ENCODE peak calls at places on chromosome 9, in eight cellular contexts. One of them, this sample, is unnamed.

GRCh38 chr9:21559402-21560280 is 77.5 kb upstream of the IFNE start:
- DNase-seq in cerebellum: peak; percentile 51
- DNase-seq in MV-4-11: no peak
- DNase-seq in stimulated activated CD4-positive, alpha-beta T cell treated with anti-CD3 and anti-CD28 coated beads, Interleukin-12 subunit alpha, Interleukin-12 subunit beta, amount 100 ng/mL, for 24 hours: peak; percentile 23
- DNase-seq in heart right ventricle: no peak
- DNase-seq in lower leg skin: peak; percentile 83
- DNase-seq in Peyer's patch: peak; percentile 91
- DNase-seq in foreskin keratinocyte: peak; percentile 66
- DNase-seq in this sample: peak; percentile 29

GRCh38 chr9:120369608-120370220 is 210.3 kb downstream of the CDK5RAP2 start:
- DNase-seq in cerebellum: no peak
- DNase-seq in MV-4-11: no peak
- DNase-seq in stimulated activated CD4-positive, alpha-beta T cell treated with anti-CD3 and anti-CD28 coated beads, Interleukin-12 subunit alpha, Interleukin-12 subunit beta, amount 100 ng/mL, for 24 hours: no peak
- DNase-seq in heart right ventricle: no peak
- DNase-seq in lower leg skin: no peak
- DNase-seq in Peyer's patch: no peak
- DNase-seq in foreskin keratinocyte: no peak
- DNase-seq in this sample: no peak

GRCh38 chr9:83146325-83146724 is 83.4 kb upstream of the RASEF start:
- DNase-seq in cerebellum: no peak
- DNase-seq in MV-4-11: no peak
- DNase-seq in stimulated activated CD4-positive, alpha-beta T cell treated with anti-CD3 and anti-CD28 coated beads, Interleukin-12 subunit alpha, Interleukin-12 subunit beta, amount 100 ng/mL, for 24 hours: no peak
- DNase-seq in heart right ventricle: no peak
- DNase-seq in lower leg skin: no peak
- DNase-seq in Peyer's patch: no peak
- DNase-seq in foreskin keratinocyte: no peak
- DNase-seq in this sample: no peak

GRCh38 chr9:107161338-107161737 is 121.7 kb upstream of the RAD23B start:
- DNase-seq in cerebellum: no peak
- DNase-seq in MV-4-11: no peak
- DNase-seq in stimulated activated CD4-positive, alpha-beta T cell treated with anti-CD3 and anti-CD28 coated beads, Interleukin-12 subunit alpha, Interleukin-12 subunit beta, amount 100 ng/mL, for 24 hours: no peak
- DNase-seq in heart right ventricle: no peak
- DNase-seq in lower leg skin: no peak
- DNase-seq in Peyer's patch: no peak
- DNase-seq in foreskin keratinocyte: no peak
- DNase-seq in this sample: no peak

GRCh38 chr9:90180374-90180773 is 462.2 kb downstream of the DIRAS2 start:
- DNase-seq in cerebellum: no peak
- DNase-seq in MV-4-11: peak; percentile 87
- DNase-seq in stimulated activated CD4-positive, alpha-beta T cell treated with anti-CD3 and anti-CD28 coated beads, Interleukin-12 subunit alpha, Interleukin-12 subunit beta, amount 100 ng/mL, for 24 hours: no peak
- DNase-seq in heart right ventricle: no peak
- DNase-seq in lower leg skin: no peak
- DNase-seq in Peyer's patch: no peak
- DNase-seq in foreskin keratinocyte: no peak
- DNase-seq in this sample: no peak

GRCh38 chr9:136700959-136701664 is 11.3 kb upstream of the DIPK1B start:
- DNase-seq in cerebellum: no peak
- DNase-seq in MV-4-11: peak; percentile 60
- DNase-seq in stimulated activated CD4-positive, alpha-beta T cell treated with anti-CD3 and anti-CD28 coated beads, Interleukin-12 subunit alpha, Interleukin-12 subunit beta, amount 100 ng/mL, for 24 hours: peak; percentile 62
- DNase-seq in heart right ventricle: no peak
- DNase-seq in lower leg skin: no peak
- DNase-seq in Peyer's patch: no peak
- DNase-seq in foreskin keratinocyte: no peak
- DNase-seq in this sample: no peak

GRCh38 chr9:109730228-109730627 is 49.8 kb upstream of the PALM2AKAP2 start:
- DNase-seq in cerebellum: no peak
- DNase-seq in MV-4-11: no peak
- DNase-seq in stimulated activated CD4-positive, alpha-beta T cell treated with anti-CD3 and anti-CD28 coated beads, Interleukin-12 subunit alpha, Interleukin-12 subunit beta, amount 100 ng/mL, for 24 hours: no peak
- DNase-seq in heart right ventricle: no peak
- DNase-seq in lower leg skin: no peak
- DNase-seq in Peyer's patch: no peak
- DNase-seq in foreskin keratinocyte: peak; percentile 71
- DNase-seq in this sample: no peak

GRCh38 chr9:129225815-129226214 is 47.8 kb upstream of the IER5L start:
- DNase-seq in cerebellum: no peak
- DNase-seq in MV-4-11: peak; percentile 35
- DNase-seq in stimulated activated CD4-positive, alpha-beta T cell treated with anti-CD3 and anti-CD28 coated beads, Interleukin-12 subunit alpha, Interleukin-12 subunit beta, amount 100 ng/mL, for 24 hours: peak; percentile 21
- DNase-seq in heart right ventricle: peak; percentile 90
- DNase-seq in lower leg skin: no peak
- DNase-seq in Peyer's patch: peak; percentile 56
- DNase-seq in foreskin keratinocyte: peak; percentile 66
- DNase-seq in this sample: no peak

GRCh38 chr9:85729882-85730281 is 11.9 kb downstream of the AGTPBP1 start:
- DNase-seq in cerebellum: no peak
- DNase-seq in MV-4-11: peak; percentile 98
- DNase-seq in stimulated activated CD4-positive, alpha-beta T cell treated with anti-CD3 and anti-CD28 coated beads, Interleukin-12 subunit alpha, Interleukin-12 subunit beta, amount 100 ng/mL, for 24 hours: no peak
- DNase-seq in heart right ventricle: no peak
- DNase-seq in lower leg skin: no peak
- DNase-seq in Peyer's patch: no peak
- DNase-seq in foreskin keratinocyte: no peak
- DNase-seq in this sample: no peak

GRCh38 chr9:80948107-80948506 is 741.2 kb downstream of the TLE1 start:
- DNase-seq in cerebellum: no peak
- DNase-seq in MV-4-11: no peak
- DNase-seq in stimulated activated CD4-positive, alpha-beta T cell treated with anti-CD3 and anti-CD28 coated beads, Interleukin-12 subunit alpha, Interleukin-12 subunit beta, amount 100 ng/mL, for 24 hours: no peak
- DNase-seq in heart right ventricle: no peak
- DNase-seq in lower leg skin: no peak
- DNase-seq in Peyer's patch: no peak
- DNase-seq in foreskin keratinocyte: no peak
- DNase-seq in this sample: no peak

GRCh38 chr9:131657890-131658752 is 81.8 kb downstream of the RAPGEF1 start:
- DNase-seq in cerebellum: no peak
- DNase-seq in MV-4-11: peak; percentile 78
- DNase-seq in stimulated activated CD4-positive, alpha-beta T cell treated with anti-CD3 and anti-CD28 coated beads, Interleukin-12 subunit alpha, Interleukin-12 subunit beta, amount 100 ng/mL, for 24 hours: no peak
- DNase-seq in heart right ventricle: no peak
- DNase-seq in lower leg skin: peak; percentile 43
- DNase-seq in Peyer's patch: no peak
- DNase-seq in foreskin keratinocyte: peak; percentile 86
- DNase-seq in this sample: no peak

GRCh38 chr9:121780641-121781040 is 129.2 kb downstream of the DAB2IP start:
- DNase-seq in cerebellum: no peak
- DNase-seq in MV-4-11: no peak
- DNase-seq in stimulated activated CD4-positive, alpha-beta T cell treated with anti-CD3 and anti-CD28 coated beads, Interleukin-12 subunit alpha, Interleukin-12 subunit beta, amount 100 ng/mL, for 24 hours: no peak
- DNase-seq in heart right ventricle: peak; percentile 2
- DNase-seq in lower leg skin: peak; percentile 71
- DNase-seq in Peyer's patch: no peak
- DNase-seq in foreskin keratinocyte: no peak
- DNase-seq in this sample: peak; percentile 13

GRCh38 chr9:32011049-32011448 is 373.4 kb upstream of the ACO1 start:
- DNase-seq in cerebellum: no peak
- DNase-seq in MV-4-11: no peak
- DNase-seq in stimulated activated CD4-positive, alpha-beta T cell treated with anti-CD3 and anti-CD28 coated beads, Interleukin-12 subunit alpha, Interleukin-12 subunit beta, amount 100 ng/mL, for 24 hours: no peak
- DNase-seq in heart right ventricle: no peak
- DNase-seq in lower leg skin: no peak
- DNase-seq in Peyer's patch: no peak
- DNase-seq in foreskin keratinocyte: no peak
- DNase-seq in this sample: no peak

GRCh38 chr9:21060919-21061561 is 16.7 kb downstream of the IFNB1 start:
- DNase-seq in cerebellum: no peak
- DNase-seq in MV-4-11: peak; percentile 78
- DNase-seq in stimulated activated CD4-positive, alpha-beta T cell treated with anti-CD3 and anti-CD28 coated beads, Interleukin-12 subunit alpha, Interleukin-12 subunit beta, amount 100 ng/mL, for 24 hours: no peak
- DNase-seq in heart right ventricle: no peak
- DNase-seq in lower leg skin: no peak
- DNase-seq in Peyer's patch: no peak
- DNase-seq in foreskin keratinocyte: no peak
- DNase-seq in this sample: no peak

GRCh38 chr9:135819905-135820304 is 87.4 kb downstream of the CAMSAP1 start:
- DNase-seq in cerebellum: no peak
- DNase-seq in MV-4-11: no peak
- DNase-seq in stimulated activated CD4-positive, alpha-beta T cell treated with anti-CD3 and anti-CD28 coated beads, Interleukin-12 subunit alpha, Interleukin-12 subunit beta, amount 100 ng/mL, for 24 hours: no peak
- DNase-seq in heart right ventricle: no peak
- DNase-seq in lower leg skin: peak; percentile 25
- DNase-seq in Peyer's patch: no peak
- DNase-seq in foreskin keratinocyte: no peak
- DNase-seq in this sample: no peak

GRCh38 chr9:14782652-14783051 is 60.1 kb upstream of the CER1 start:
- DNase-seq in cerebellum: no peak
- DNase-seq in MV-4-11: no peak
- DNase-seq in stimulated activated CD4-positive, alpha-beta T cell treated with anti-CD3 and anti-CD28 coated beads, Interleukin-12 subunit alpha, Interleukin-12 subunit beta, amount 100 ng/mL, for 24 hours: no peak
- DNase-seq in heart right ventricle: no peak
- DNase-seq in lower leg skin: no peak
- DNase-seq in Peyer's patch: no peak
- DNase-seq in foreskin keratinocyte: no peak
- DNase-seq in this sample: no peak

GRCh38 chr9:23683021-23683431 is 143.0 kb downstream of the ELAVL2 start:
- DNase-seq in cerebellum: no peak
- DNase-seq in MV-4-11: no peak
- DNase-seq in stimulated activated CD4-positive, alpha-beta T cell treated with anti-CD3 and anti-CD28 coated beads, Interleukin-12 subunit alpha, Interleukin-12 subunit beta, amount 100 ng/mL, for 24 hours: no peak
- DNase-seq in heart right ventricle: no peak
- DNase-seq in lower leg skin: no peak
- DNase-seq in Peyer's patch: no peak
- DNase-seq in foreskin keratinocyte: peak; percentile 92
- DNase-seq in this sample: no peak

GRCh38 chr9:115943591-115944165 is 209.9 kb upstream of the PAPPA start:
- DNase-seq in cerebellum: no peak
- DNase-seq in MV-4-11: no peak
- DNase-seq in stimulated activated CD4-positive, alpha-beta T cell treated with anti-CD3 and anti-CD28 coated beads, Interleukin-12 subunit alpha, Interleukin-12 subunit beta, amount 100 ng/mL, for 24 hours: no peak
- DNase-seq in heart right ventricle: no peak
- DNase-seq in lower leg skin: no peak
- DNase-seq in Peyer's patch: no peak
- DNase-seq in foreskin keratinocyte: no peak
- DNase-seq in this sample: no peak

GRCh38 chr9:130954317-130954716 is 15.3 kb upstream of the FIBCD1 start:
- DNase-seq in cerebellum: no peak
- DNase-seq in MV-4-11: no peak
- DNase-seq in stimulated activated CD4-positive, alpha-beta T cell treated with anti-CD3 and anti-CD28 coated beads, Interleukin-12 subunit alpha, Interleukin-12 subunit beta, amount 100 ng/mL, for 24 hours: no peak
- DNase-seq in heart right ventricle: no peak
- DNase-seq in lower leg skin: no peak
- DNase-seq in Peyer's patch: no peak
- DNase-seq in foreskin keratinocyte: no peak
- DNase-seq in this sample: no peak

GRCh38 chr9:73176450-73176875 is 24.8 kb downstream of the ANXA1 start:
- DNase-seq in cerebellum: no peak
- DNase-seq in MV-4-11: no peak
- DNase-seq in stimulated activated CD4-positive, alpha-beta T cell treated with anti-CD3 and anti-CD28 coated beads, Interleukin-12 subunit alpha, Interleukin-12 subunit beta, amount 100 ng/mL, for 24 hours: no peak
- DNase-seq in heart right ventricle: no peak
- DNase-seq in lower leg skin: no peak
- DNase-seq in Peyer's patch: no peak
- DNase-seq in foreskin keratinocyte: peak; percentile 79
- DNase-seq in this sample: no peak

GRCh38 chr9:445033-445432 is 230.4 kb downstream of the DOCK8 start:
- DNase-seq in cerebellum: no peak
- DNase-seq in MV-4-11: no peak
- DNase-seq in stimulated activated CD4-positive, alpha-beta T cell treated with anti-CD3 and anti-CD28 coated beads, Interleukin-12 subunit alpha, Interleukin-12 subunit beta, amount 100 ng/mL, for 24 hours: no peak
- DNase-seq in heart right ventricle: no peak
- DNase-seq in lower leg skin: no peak
- DNase-seq in Peyer's patch: no peak
- DNase-seq in foreskin keratinocyte: no peak
- DNase-seq in this sample: no peak

GRCh38 chr9:37622462-37622861 is 28.3 kb upstream of the FRMPD1 start:
- DNase-seq in cerebellum: no peak
- DNase-seq in MV-4-11: no peak
- DNase-seq in stimulated activated CD4-positive, alpha-beta T cell treated with anti-CD3 and anti-CD28 coated beads, Interleukin-12 subunit alpha, Interleukin-12 subunit beta, amount 100 ng/mL, for 24 hours: no peak
- DNase-seq in heart right ventricle: no peak
- DNase-seq in lower leg skin: no peak
- DNase-seq in Peyer's patch: no peak
- DNase-seq in foreskin keratinocyte: no peak
- DNase-seq in this sample: no peak

GRCh38 chr9:36748322-36748899 is 175.7 kb downstream of the MELK start:
- DNase-seq in cerebellum: no peak
- DNase-seq in MV-4-11: peak; percentile 14
- DNase-seq in stimulated activated CD4-positive, alpha-beta T cell treated with anti-CD3 and anti-CD28 coated beads, Interleukin-12 subunit alpha, Interleukin-12 subunit beta, amount 100 ng/mL, for 24 hours: no peak
- DNase-seq in heart right ventricle: peak; percentile 22
- DNase-seq in lower leg skin: no peak
- DNase-seq in Peyer's patch: no peak
- DNase-seq in foreskin keratinocyte: peak; percentile 28
- DNase-seq in this sample: no peak

GRCh38 chr9:127694890-127695735 is 11.7 kb upstream of the CFAP157 start:
- DNase-seq in cerebellum: no peak
- DNase-seq in MV-4-11: no peak
- DNase-seq in stimulated activated CD4-positive, alpha-beta T cell treated with anti-CD3 and anti-CD28 coated beads, Interleukin-12 subunit alpha, Interleukin-12 subunit beta, amount 100 ng/mL, for 24 hours: no peak
- DNase-seq in heart right ventricle: no peak
- DNase-seq in lower leg skin: no peak
- DNase-seq in Peyer's patch: no peak
- DNase-seq in foreskin keratinocyte: peak; percentile 18
- DNase-seq in this sample: no peak

GRCh38 chr9:114908796-114909448 is 21.5 kb downstream of the TNFSF8 start:
- DNase-seq in cerebellum: no peak
- DNase-seq in MV-4-11: no peak
- DNase-seq in stimulated activated CD4-positive, alpha-beta T cell treated with anti-CD3 and anti-CD28 coated beads, Interleukin-12 subunit alpha, Interleukin-12 subunit beta, amount 100 ng/mL, for 24 hours: no peak
- DNase-seq in heart right ventricle: no peak
- DNase-seq in lower leg skin: no peak
- DNase-seq in Peyer's patch: no peak
- DNase-seq in foreskin keratinocyte: no peak
- DNase-seq in this sample: no peak

GRCh38 chr9:68953771-68954170 is 60.1 kb downstream of the PRKACG start:
- DNase-seq in cerebellum: peak; percentile 15
- DNase-seq in MV-4-11: no peak
- DNase-seq in stimulated activated CD4-positive, alpha-beta T cell treated with anti-CD3 and anti-CD28 coated beads, Interleukin-12 subunit alpha, Interleukin-12 subunit beta, amount 100 ng/mL, for 24 hours: no peak
- DNase-seq in heart right ventricle: no peak
- DNase-seq in lower leg skin: no peak
- DNase-seq in Peyer's patch: no peak
- DNase-seq in foreskin keratinocyte: no peak
- DNase-seq in this sample: peak; percentile 55

GRCh38 chr9:14992516-14992915 is 82.3 kb upstream of the FREM1 start:
- DNase-seq in cerebellum: no peak
- DNase-seq in MV-4-11: no peak
- DNase-seq in stimulated activated CD4-positive, alpha-beta T cell treated with anti-CD3 and anti-CD28 coated beads, Interleukin-12 subunit alpha, Interleukin-12 subunit beta, amount 100 ng/mL, for 24 hours: no peak
- DNase-seq in heart right ventricle: no peak
- DNase-seq in lower leg skin: no peak
- DNase-seq in Peyer's patch: no peak
- DNase-seq in foreskin keratinocyte: no peak
- DNase-seq in this sample: peak; percentile 16

GRCh38 chr9:125745682-125746016 is 1.5 kb upstream of the PBX3 start:
- DNase-seq in cerebellum: no peak
- DNase-seq in MV-4-11: no peak
- DNase-seq in stimulated activated CD4-positive, alpha-beta T cell treated with anti-CD3 and anti-CD28 coated beads, Interleukin-12 subunit alpha, Interleukin-12 subunit beta, amount 100 ng/mL, for 24 hours: no peak
- DNase-seq in heart right ventricle: no peak
- DNase-seq in lower leg skin: no peak
- DNase-seq in Peyer's patch: no peak
- DNase-seq in foreskin keratinocyte: no peak
- DNase-seq in this sample: no peak

GRCh38 chr9:98786750-98787510 is 9.4 kb downstream of the ANKS6 start:
- DNase-seq in cerebellum: no peak
- DNase-seq in MV-4-11: no peak
- DNase-seq in stimulated activated CD4-positive, alpha-beta T cell treated with anti-CD3 and anti-CD28 coated beads, Interleukin-12 subunit alpha, Interleukin-12 subunit beta, amount 100 ng/mL, for 24 hours: no peak
- DNase-seq in heart right ventricle: no peak
- DNase-seq in lower leg skin: no peak
- DNase-seq in Peyer's patch: no peak
- DNase-seq in foreskin keratinocyte: no peak
- DNase-seq in this sample: no peak

GRCh38 chr9:93950619-93951601 is 4.2 kb downstream of the BARX1 start:
- DNase-seq in cerebellum: no peak
- DNase-seq in MV-4-11: no peak
- DNase-seq in stimulated activated CD4-positive, alpha-beta T cell treated with anti-CD3 and anti-CD28 coated beads, Interleukin-12 subunit alpha, Interleukin-12 subunit beta, amount 100 ng/mL, for 24 hours: no peak
- DNase-seq in heart right ventricle: no peak
- DNase-seq in lower leg skin: peak; percentile 85
- DNase-seq in Peyer's patch: no peak
- DNase-seq in foreskin keratinocyte: no peak
- DNase-seq in this sample: no peak

GRCh38 chr9:115691097-115691496 is 462.5 kb upstream of the PAPPA start:
- DNase-seq in cerebellum: no peak
- DNase-seq in MV-4-11: peak; percentile 31
- DNase-seq in stimulated activated CD4-positive, alpha-beta T cell treated with anti-CD3 and anti-CD28 coated beads, Interleukin-12 subunit alpha, Interleukin-12 subunit beta, amount 100 ng/mL, for 24 hours: no peak
- DNase-seq in heart right ventricle: no peak
- DNase-seq in lower leg skin: no peak
- DNase-seq in Peyer's patch: no peak
- DNase-seq in foreskin keratinocyte: peak; percentile 99
- DNase-seq in this sample: no peak

GRCh38 chr9:115141612-115142011 is 23.7 kb upstream of the TNC start:
- DNase-seq in cerebellum: no peak
- DNase-seq in MV-4-11: no peak
- DNase-seq in stimulated activated CD4-positive, alpha-beta T cell treated with anti-CD3 and anti-CD28 coated beads, Interleukin-12 subunit alpha, Interleukin-12 subunit beta, amount 100 ng/mL, for 24 hours: no peak
- DNase-seq in heart right ventricle: no peak
- DNase-seq in lower leg skin: no peak
- DNase-seq in Peyer's patch: no peak
- DNase-seq in foreskin keratinocyte: no peak
- DNase-seq in this sample: no peak

GRCh38 chr9:115642285-115642684 is 511.3 kb upstream of the PAPPA start:
- DNase-seq in cerebellum: no peak
- DNase-seq in MV-4-11: no peak
- DNase-seq in stimulated activated CD4-positive, alpha-beta T cell treated with anti-CD3 and anti-CD28 coated beads, Interleukin-12 subunit alpha, Interleukin-12 subunit beta, amount 100 ng/mL, for 24 hours: no peak
- DNase-seq in heart right ventricle: no peak
- DNase-seq in lower leg skin: no peak
- DNase-seq in Peyer's patch: no peak
- DNase-seq in foreskin keratinocyte: no peak
- DNase-seq in this sample: no peak

GRCh38 chr9:68978054-68978453 is 35.9 kb downstream of the PRKACG start:
- DNase-seq in cerebellum: no peak
- DNase-seq in MV-4-11: peak; percentile 93
- DNase-seq in stimulated activated CD4-positive, alpha-beta T cell treated with anti-CD3 and anti-CD28 coated beads, Interleukin-12 subunit alpha, Interleukin-12 subunit beta, amount 100 ng/mL, for 24 hours: no peak
- DNase-seq in heart right ventricle: no peak
- DNase-seq in lower leg skin: no peak
- DNase-seq in Peyer's patch: no peak
- DNase-seq in foreskin keratinocyte: no peak
- DNase-seq in this sample: no peak